ENCODE peak calls at places on chromosomes 11 and 22, in eight cellular contexts. E is upper lobe of left lung, T is neural progenitor cell, W is M059J, F is RPMI7951, U is midbrain, I is NCI-H2029, H is astrocyte of the spinal cord. L is an unnamed sample.

GRCh38 chr11:123628936-123629683 is 25.3 kb downstream of the SCN3B start:
- DNase-seq in T (no peak), H (no peak), U (peak), E (no peak), F (peak), I (no peak), W (peak), L (no peak)

GRCh38 chr11:11010624-11011127 is 152.8 kb upstream of the ZBED5 start:
- DNase-seq in F (peak), H (peak), T (peak), I (no peak), U (no peak), W (peak), E (no peak), L (peak)

GRCh38 chr22:27274770-27275449 is 526.6 kb downstream of the MN1 start:
- DNase-seq in E (no peak), H (no peak), F (no peak), I (no peak), T (no peak), W (peak), U (no peak), L (no peak)

GRCh38 chr11:103228807-103229206 is 119.6 kb downstream of the DYNC2H1 start:
- DNase-seq in H (no peak), E (no peak), U (no peak), I (no peak), F (no peak), W (peak), T (peak), L (no peak)

GRCh38 chr11:46450846-46451470 is 59.4 kb upstream of the CHRM4 start:
- DNase-seq in E (no peak), F (no peak), U (no peak), H (no peak), T (no peak), I (no peak), W (no peak), L (no peak)

GRCh38 chr11:92128026-92128425 is 96.6 kb upstream of the FAT3 start:
- DNase-seq in W (peak), F (no peak), T (no peak), E (no peak), H (no peak), U (no peak), I (no peak), L (no peak)

GRCh38 chr11:73729594-73730206 is 31.2 kb downstream of the RAB6A start:
- DNase-seq in U (peak), T (peak), W (peak), E (no peak), F (peak), I (no peak), H (no peak), L (no peak)

GRCh38 chr11:118615282-118615979 is 8.0 kb downstream of the PHLDB1 start:
- DNase-seq in T (peak), W (peak), H (no peak), E (no peak), F (no peak), U (no peak), I (no peak), L (no peak)

GRCh38 chr22:23085351-23085671 is 15.0 kb downstream of the GNAZ start:
- DNase-seq in W (no peak), U (no peak), E (no peak), T (no peak), F (no peak), I (no peak), H (no peak), L (no peak)

GRCh38 chr22:39308614-39309363 is 10.6 kb downstream of the RPL3 start:
- DNase-seq in T (no peak), E (peak), I (no peak), F (peak), W (peak), H (peak), U (no peak), L (no peak)

GRCh38 chr11:34208266-34209135 is 103.1 kb downstream of the NAT10 start:
- DNase-seq in I (no peak), W (peak), T (no peak), E (no peak), U (no peak), H (no peak), F (peak), L (no peak)

GRCh38 chr11:131092469-131092868 is 176.2 kb upstream of the SNX19 start:
- DNase-seq in T (no peak), I (no peak), U (no peak), F (no peak), W (no peak), H (no peak), E (no peak), L (no peak)

GRCh38 chr22:44427506-44428470 is 70.2 kb downstream of the RTL6 start:
- DNase-seq in T (no peak), W (no peak), F (no peak), I (no peak), E (no peak), H (no peak), U (no peak), L (no peak)

GRCh38 chr11:1460994-1461805 is 25.4 kb downstream of the MOB2 start:
- DNase-seq in H (no peak), E (peak), W (no peak), F (no peak), U (no peak), T (no peak), I (no peak), L (no peak)

GRCh38 chr11:131904756-131905155 is 534.3 kb downstream of the NTM start:
- DNase-seq in F (no peak), H (peak), U (no peak), E (no peak), I (no peak), T (peak), W (no peak), L (no peak)

GRCh38 chr11:105456950-105457349 is 152.9 kb upstream of the GRIA4 start:
- DNase-seq in W (no peak), U (no peak), T (peak), I (no peak), F (no peak), H (no peak), E (no peak), L (no peak)